ENCODE peak calls at places on chromosome 6, in four cellular contexts. U is SK-N-SH, F is HCT116, T is GM23338. M is an unnamed sample.
A peak's percentile ranks its signal among the peaks of the same experiment; 100 is the strongest.

GRCh38 chr6:4322846-4323309 is 187.5 kb upstream of the ECI2 start:
- DNase-seq in U (no peak), F (no peak), T (no peak), M (no peak)

GRCh38 chr6:7148100-7148822 is 40.5 kb downstream of the RREB1 start:
- DNase-seq in U (no peak), F (no peak), T (no peak), M (no peak)

GRCh38 chr6:10749734-10750133 is 2.1 kb downstream of the TMEM14B start:
- DNase-seq in U (no peak), F (no peak), T (no peak), M (no peak)

GRCh38 chr6:119348308-119349040 is 1.1 kb downstream of the MAN1A1 start:
- DNase-seq in U (peak; percentile 82), F (no peak), T (peak; percentile 66), M (no peak)

GRCh38 chr6:37127961-37128862 is 41.7 kb upstream of the PIM1 start:
- DNase-seq in U (no peak), F (no peak), T (peak; percentile 59), M (no peak)

GRCh38 chr6:50936277-50936681 is 117.6 kb downstream of the TFAP2B start:
- DNase-seq in U (peak; percentile 50), F (no peak), T (no peak), M (no peak)

GRCh38 chr6:97392735-97393134 is 109.7 kb upstream of the MMS22L start:
- DNase-seq in U (no peak), F (no peak), T (no peak), M (no peak)

GRCh38 chr6:135087403-135087802 is 32.8 kb upstream of the HBS1L start:
- DNase-seq in U (no peak), F (no peak), T (peak; percentile 60), M (no peak)

GRCh38 chr6:36607782-36608386 is 13.7 kb downstream of the SRSF3 start:
- DNase-seq in U (no peak), F (no peak), T (no peak), M (peak; percentile 71)

GRCh38 chr6:148436466-148436865 is 93.8 kb downstream of the SASH1 start:
- DNase-seq in U (no peak), F (no peak), T (no peak), M (no peak)

GRCh38 chr6:154721460-154721859 is 11.8 kb upstream of the SCAF8 start:
- DNase-seq in U (no peak), F (no peak), T (no peak), M (no peak)

GRCh38 chr6:43851204-43851855 is 81.3 kb downstream of the VEGFA start:
- DNase-seq in U (no peak), F (no peak), T (peak; percentile 41), M (no peak)

GRCh38 chr6:30349411-30350177 is 4.6 kb downstream of the RPP21 start:
- DNase-seq in U (no peak), F (no peak), T (no peak), M (no peak)

GRCh38 chr6:56022678-56023077 is 147.3 kb upstream of the BMP5 start:
- DNase-seq in U (no peak), F (no peak), T (no peak), M (no peak)

GRCh38 chr6:38336922-38337321 is 302.8 kb downstream of the BTBD9 start:
- DNase-seq in U (no peak), F (no peak), T (no peak), M (no peak)

GRCh38 chr6:169556758-169557505 is 144.9 kb downstream of the WDR27 start:
- DNase-seq in U (no peak), F (no peak), T (no peak), M (no peak)

GRCh38 chr6:50990750-50991446 is 172.2 kb downstream of the TFAP2B start:
- DNase-seq in U (no peak), F (no peak), T (no peak), M (no peak)

GRCh38 chr6:16544006-16544405 is 217.3 kb downstream of the ATXN1 start:
- DNase-seq in U (no peak), F (no peak), T (peak; percentile 52), M (no peak)

GRCh38 chr6:111087871-111088667 is 766 bp downstream of the SLC16A10 start:
- DNase-seq in U (peak; percentile 53), F (peak; percentile 10), T (peak; percentile 73), M (no peak)

GRCh38 chr6:39210437-39210836 is 18.8 kb downstream of the KCNK5 start:
- DNase-seq in U (no peak), F (no peak), T (no peak), M (no peak)

GRCh38 chr6:90691823-90692222 is 105.0 kb upstream of the MAP3K7 start:
- DNase-seq in U (no peak), F (no peak), T (peak; percentile 59), M (no peak)

GRCh38 chr6:7664003-7664402 is 61.9 kb upstream of the BMP6 start:
- DNase-seq in U (no peak), F (no peak), T (no peak), M (no peak)

GRCh38 chr6:33017694-33018353 is 8.4 kb upstream of the HLA-DOA start:
- DNase-seq in U (no peak), F (no peak), T (no peak), M (no peak)

GRCh38 chr6:39061182-39061581 is 12.6 kb downstream of the GLP1R start:
- DNase-seq in U (no peak), F (no peak), T (no peak), M (no peak)

GRCh38 chr6:51531623-51532022 is 555.8 kb downstream of the PKHD1 start:
- DNase-seq in U (no peak), F (no peak), T (no peak), M (no peak)

GRCh38 chr6:47932575-47932974 is 150.7 kb downstream of the OPN5 start:
- DNase-seq in U (no peak), F (no peak), T (no peak), M (no peak)

GRCh38 chr6:139855741-139856206 is 481.3 kb upstream of the CITED2 start:
- DNase-seq in U (no peak), F (no peak), T (no peak), M (no peak)

GRCh38 chr6:20402181-20403079 is 751 bp downstream of the E2F3 start:
- DNase-seq in U (peak; percentile 66), F (peak; percentile 12), T (peak; percentile 72), M (peak; percentile 14)

GRCh38 chr6:22250486-22250885 is 46.4 kb downstream of the PRL start:
- DNase-seq in U (no peak), F (no peak), T (peak; percentile 81), M (no peak)

GRCh38 chr6:45590751-45591184 is 213.0 kb upstream of the SUPT3H start:
- DNase-seq in U (no peak), F (no peak), T (no peak), M (no peak)

GRCh38 chr6:70108230-70108629 is 194.7 kb downstream of the COL9A1 start:
- DNase-seq in U (peak; percentile 28), F (peak; percentile 10), T (peak; percentile 57), M (no peak)

GRCh38 chr6:455006-455585 is 63.5 kb downstream of the IRF4 start:
- DNase-seq in U (peak; percentile 2), F (no peak), T (no peak), M (no peak)

GRCh38 chr6:46501136-46502089 is 10.2 kb upstream of the RCAN2 start:
- DNase-seq in U (no peak), F (no peak), T (no peak), M (no peak)

DNA sequence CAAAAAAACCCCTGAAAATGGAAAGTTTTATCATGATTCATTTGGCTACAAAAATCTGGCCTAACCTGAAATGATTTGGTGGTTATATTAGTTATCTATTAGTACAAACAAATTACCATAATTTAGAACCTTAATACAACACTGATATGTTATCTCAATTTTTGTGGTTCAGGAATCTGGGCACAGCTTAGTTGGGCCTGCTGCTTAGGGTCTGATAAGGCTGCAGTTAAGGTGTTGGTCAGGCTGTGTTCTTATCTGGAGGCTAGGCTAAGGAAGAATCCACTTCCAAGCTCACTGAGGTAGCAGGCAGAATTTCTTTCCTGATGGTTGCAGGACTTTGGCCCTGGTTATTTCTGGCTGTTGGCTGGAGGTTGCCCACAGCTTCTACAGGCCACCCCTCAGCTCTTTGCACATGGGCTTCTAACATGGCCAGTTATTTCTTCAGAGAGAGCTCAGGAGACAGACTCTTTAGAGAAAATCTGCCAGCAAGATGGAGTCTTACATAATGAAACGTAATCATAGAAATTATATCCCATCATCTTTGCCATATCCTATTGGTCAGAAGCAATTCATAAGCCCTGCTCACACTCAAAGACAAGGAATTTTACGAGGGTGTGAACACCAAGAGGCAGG is 11.4 kb downstream of the TRIM38 start:
- DNase-seq in U (no peak), F (no peak), T (no peak), M (no peak)
- TF ChIP-seq POLR2AphosphoS5 in U (no peak), F (no peak), T (no peak), M (no peak)

GRCh38 chr6:166476061-166476591 is 93.4 kb upstream of the MPC1 start:
- DNase-seq in U (no peak), F (no peak), T (no peak), M (no peak)
- H3K4me1 ChIP-seq in U (no peaks in the 10 kb centered on the region), F (no peaks in the 10 kb centered on the region), T (no peaks in the 10 kb centered on the region), M (no peaks in the 10 kb centered on the region)

GRCh38 chr6:115753446-115753845 is 307.2 kb downstream of the FRK start:
- DNase-seq in U (no peak), F (no peak), T (no peak), M (no peak)

GRCh38 chr6:115750946-115751345 is 309.7 kb downstream of the FRK start:
- DNase-seq in U (no peak), F (no peak), T (no peak), M (no peak)

GRCh38 chr6:115747719-115748118 is 313.0 kb downstream of the FRK start:
- DNase-seq in U (no peak), F (no peak), T (no peak), M (no peak)

GRCh38 chr6:115750292-115750691 is 310.4 kb downstream of the FRK start:
- DNase-seq in U (no peak), F (no peak), T (no peak), M (no peak)
- TF ChIP-seq POLR2AphosphoS5 in U (no peak), F (no peak), T (no peak), M (no peak)

DNA sequence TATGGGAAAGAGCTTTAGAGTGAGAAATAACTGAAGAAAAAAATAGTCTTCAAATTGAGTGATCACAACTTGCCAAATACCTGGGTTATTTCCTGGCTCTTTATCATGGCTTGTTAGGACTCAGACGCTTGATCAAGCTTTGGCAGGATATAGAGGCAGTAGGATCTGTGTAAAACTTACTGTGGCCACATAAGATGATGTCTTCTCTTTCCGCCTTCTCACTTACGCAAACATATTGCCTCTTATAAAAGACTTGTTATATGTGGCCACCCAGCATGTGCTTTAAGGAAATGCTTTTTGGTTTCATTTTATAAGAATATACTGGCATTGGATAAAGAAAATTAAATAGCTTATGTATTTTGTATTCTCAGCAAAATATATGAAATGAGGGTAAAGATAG is 101.8 kb upstream of the AKIRIN2 start:
- DNase-seq in U (no peak), F (no peak), T (no peak), M (no peak)
- H3K4me1 ChIP-seq in U (no peaks in the 10 kb centered on the region), F (peaks cover 8% of the 10 kb centered on the region), T (no peaks in the 10 kb centered on the region), M (no peaks in the 10 kb centered on the region)

GRCh38 chr6:129490551-129491245 is 219.3 kb downstream of the ARHGAP18 start:
- DNase-seq in U (no peak), F (peak; percentile 94), T (peak; percentile 40), M (no peak)
- TF ChIP-seq POLR2AphosphoS5 in U (peak; percentile 76), F (peak; percentile 83), T (no peak), M (peak; percentile 26)